ENCODE peak calls at places on chromosomes 7 and 10, in eight cellular contexts. M is right lobe of liver; X is NT2/D1; C is psoas muscle; G is CD4-positive, CD25-positive, alpha-beta regulatory T cell; T is foreskin keratinocyte; A is cardiac muscle cell; L is tibial artery. Q is an unnamed sample. For H3K4me1, the result is how much of the 10 kb centered on the place peaks cover.

GRCh38 chr10:119281581-119282071 is 74.3 kb downstream of the GRK5 start:
- DNase-seq in M (peak), X (no peak), C (peak), G (no peak), T (no peak), A (peak), L (peak), Q (no peak)

GRCh38 chr10:63388421-63389031 is 77.3 kb downstream of the JMJD1C start:
- DNase-seq in M (no peak), X (no peak), C (no peak), G (peak), T (no peak), A (peak), L (no peak), Q (peak)

GRCh38 chr10:110209926-110210662 is 2.7 kb downstream of the MXI1 start:
- DNase-seq in M (peak), X (no peak), C (peak), G (peak), T (no peak), A (peak), L (no peak), Q (peak)

GRCh38 chr10:94361161-94361794 is 1.5 kb downstream of the NOC3L start:
- DNase-seq in M (peak), X (no peak), C (no peak), G (peak), T (peak), A (peak), L (no peak), Q (peak)

GRCh38 chr10:50322075-50322474 is 70.8 kb upstream of the ASAH2 start:
- DNase-seq in M (no peak), X (no peak), C (no peak), G (peak), T (peak), A (peak), L (no peak), Q (no peak)

GRCh38 chr10:7666253-7667023 is at the start of gene ITIH5:
- DNase-seq in M (peak), X (no peak), C (no peak), G (no peak), T (no peak), A (no peak), L (no peak), Q (no peak)

GRCh38 chr7:130356121-130356759 is 11.6 kb downstream of the CPA5 start:
- DNase-seq in M (no peak), X (peak), C (peak), G (no peak), T (peak), A (peak), L (peak), Q (no peak)

GRCh38 chr7:74006451-74007259 is 21.3 kb upstream of the ELN start:
- DNase-seq in M (no peak), X (no peak), C (no peak), G (no peak), T (no peak), A (peak), L (no peak), Q (no peak)

GRCh38 chr10:94403034-94403822 is 887 bp downstream of the TBC1D12 start:
- DNase-seq in M (peak), X (no peak), C (peak), G (peak), T (peak), A (peak), L (peak), Q (peak)

GRCh38 chr7:16455591-16455990 is 9.9 kb downstream of the SOSTDC1 start:
- DNase-seq in M (no peak), X (no peak), C (no peak), G (no peak), T (no peak), A (no peak), L (no peak), Q (no peak)
- H3K4me1 ChIP-seq in M (under half), X (under half), C (under half), G (under half), T (under half), A (under half), L (under half), Q (under half)

DNA sequence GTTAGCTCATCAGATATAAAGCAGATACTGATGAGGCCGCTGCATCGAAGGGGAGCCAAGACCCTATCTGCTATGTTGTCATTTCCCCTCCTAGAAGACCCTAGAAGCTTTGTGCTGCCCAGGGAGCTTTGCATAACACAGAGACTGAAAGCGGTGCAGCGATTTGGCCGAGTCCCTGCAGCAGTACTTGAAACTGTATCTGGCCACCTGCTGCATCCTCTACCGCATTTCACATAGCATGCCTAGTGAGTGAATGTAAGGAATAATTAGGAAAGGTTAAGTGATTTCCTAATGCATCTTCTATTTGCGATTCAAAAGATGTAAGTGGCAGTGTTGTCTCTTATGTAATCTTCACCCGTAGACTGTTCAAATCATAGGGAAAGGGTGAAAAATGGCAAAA is 106.7 kb downstream of the LRMDA start:
- DNase-seq in M (no peak), X (peak), C (no peak), G (no peak), T (no peak), A (no peak), L (no peak), Q (no peak)
- H3K4me1 ChIP-seq in M (under half), X (under half), C (under half), G (under half), T (under half), A (under half), L (under half), Q (under half)

GRCh38 chr10:128058746-128059125 is 67.5 kb downstream of the MKI67 start:
- DNase-seq in M (no peak), X (no peak), C (no peak), G (no peak), T (no peak), A (no peak), L (no peak), Q (no peak)
- H3K4me1 ChIP-seq in M (under half), X (under half), C (under half), G (under half), T (under half), A (under half), L (under half), Q (under half)

DNA sequence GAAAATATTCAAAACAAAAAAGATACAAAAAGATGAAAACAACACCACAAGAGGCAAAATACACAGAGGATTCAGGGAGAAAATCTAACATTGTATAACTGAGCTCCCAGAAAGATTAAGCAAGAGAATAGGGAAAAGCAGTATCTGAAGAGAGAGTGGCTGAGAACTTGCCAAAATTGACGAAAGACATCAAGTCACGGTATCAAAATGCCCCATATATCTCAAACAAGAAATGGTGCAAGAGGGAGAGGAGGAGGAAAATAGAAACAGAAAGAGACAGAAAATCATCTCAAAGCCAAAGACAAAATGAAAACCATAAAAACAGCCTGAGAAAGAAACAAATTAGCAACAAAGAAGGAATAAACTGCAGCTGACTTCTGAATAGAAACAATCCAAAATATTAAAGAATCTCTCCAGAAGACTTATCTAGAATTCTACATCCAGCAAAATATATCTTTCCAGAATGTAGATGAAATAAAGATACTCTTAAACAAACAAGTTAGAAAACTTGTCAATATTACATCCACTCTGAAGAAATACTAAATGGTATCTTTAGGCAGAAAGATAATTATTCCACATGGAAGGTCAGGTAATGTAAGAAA is 5.5 kb downstream of the USP6NL start:
- DNase-seq in M (no peak), X (no peak), C (no peak), G (no peak), T (no peak), A (peak), L (no peak), Q (no peak)
- H3K4me1 ChIP-seq in M (under half), X (under half), C (under half), G (under half), T (under half), A (under half), L (under half), Q (half or more)

GRCh38 chr10:44976352-44977198 is 2.0 kb downstream of the DEPP1 start:
- DNase-seq in M (peak), X (no peak), C (peak), G (no peak), T (no peak), A (peak), L (no peak), Q (no peak)
- H3K4me1 ChIP-seq in M (half or more), X (under half), C (half or more), G (under half), T (under half), A (half or more), L (under half), Q (under half)

DNA sequence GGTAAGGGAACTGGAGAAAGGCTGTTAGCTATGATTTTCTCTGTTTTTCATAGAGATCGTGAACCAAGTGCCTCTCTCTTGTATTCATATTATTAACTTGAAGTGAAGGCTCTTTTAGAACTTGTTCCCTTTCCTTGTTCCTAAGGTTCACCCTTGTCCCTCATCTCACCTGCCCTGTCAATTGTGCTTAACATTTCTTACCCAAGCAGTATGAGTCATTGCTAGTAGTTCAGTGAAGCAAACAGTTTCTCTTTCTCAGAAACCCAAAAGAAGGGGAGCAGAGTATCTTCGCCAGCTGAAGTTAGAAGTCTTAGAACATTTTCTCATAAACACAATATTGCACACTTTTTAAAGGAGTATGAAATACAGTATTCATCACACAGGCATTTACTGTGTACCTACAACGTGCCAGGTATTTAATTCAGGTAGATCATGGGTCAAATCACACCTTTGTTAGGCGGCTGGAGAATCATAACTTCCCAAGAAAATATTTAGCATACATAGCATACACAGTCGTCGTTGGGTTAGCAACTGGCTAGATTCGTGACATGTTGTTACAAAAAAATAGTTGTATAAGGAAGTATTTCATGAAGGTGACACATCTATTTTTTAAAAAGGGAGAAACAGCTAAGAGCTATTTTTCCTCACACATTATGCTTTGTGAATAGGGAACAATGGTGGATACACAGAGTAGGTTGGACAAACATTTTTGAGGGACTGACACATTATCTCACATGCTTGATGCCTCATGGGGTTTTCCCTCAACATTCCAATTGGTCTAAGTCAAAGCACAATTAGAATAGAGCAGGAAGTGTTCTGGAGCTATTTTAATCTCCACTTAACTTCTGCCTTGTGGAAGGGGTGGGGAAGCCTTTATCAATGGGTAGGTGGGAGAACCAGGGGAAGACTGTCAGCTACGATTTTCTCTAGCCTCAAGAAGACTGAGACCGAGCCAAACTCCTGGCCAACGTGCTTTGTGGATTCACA is 13.2 kb downstream of the HDAC9 start:
- DNase-seq in M (no peak), X (peak), C (no peak), G (no peak), T (peak), A (peak), L (no peak), Q (no peak)
- H3K4me1 ChIP-seq in M (under half), X (under half), C (half or more), G (under half), T (under half), A (under half), L (under half), Q (under half)

DNA sequence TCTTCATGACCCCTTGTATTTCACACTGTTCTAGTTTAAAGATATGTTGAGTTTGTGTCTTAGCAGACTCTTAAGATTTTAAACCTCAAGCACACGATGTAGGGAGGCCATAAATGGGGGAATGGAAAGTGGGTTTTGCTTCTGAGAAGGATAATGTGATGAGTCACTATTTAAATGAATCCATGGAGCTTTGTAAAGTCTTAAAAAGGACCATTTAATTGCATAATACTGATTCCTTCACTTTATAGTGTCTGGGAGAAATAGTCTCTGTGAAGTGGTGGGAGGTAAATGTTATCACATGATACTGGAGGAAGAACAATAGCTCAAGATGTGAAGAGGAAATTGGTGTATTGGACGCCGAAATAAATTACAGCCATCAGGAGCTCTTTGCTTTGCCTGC is 84.1 kb upstream of the MYO3A start:
- DNase-seq in M (no peak), X (no peak), C (no peak), G (no peak), T (no peak), A (peak), L (no peak), Q (no peak)
- H3K4me1 ChIP-seq in M (under half), X (under half), C (under half), G (under half), T (under half), A (under half), L (under half), Q (under half)

GRCh38 chr10:23187155-23187554 is 5.0 kb upstream of the PTF1A start:
- DNase-seq in M (no peak), X (no peak), C (no peak), G (no peak), T (no peak), A (no peak), L (no peak), Q (no peak)

GRCh38 chr10:23189024-23189423 is 3.1 kb upstream of the PTF1A start:
- DNase-seq in M (no peak), X (no peak), C (no peak), G (no peak), T (no peak), A (no peak), L (no peak), Q (no peak)

GRCh38 chr10:23190872-23191763 is 994 bp upstream of the PTF1A start:
- DNase-seq in M (no peak), X (no peak), C (no peak), G (no peak), T (no peak), A (no peak), L (no peak), Q (no peak)

GRCh38 chr10:23186697-23187096 is 5.4 kb upstream of the PTF1A start:
- DNase-seq in M (no peak), X (no peak), C (no peak), G (no peak), T (no peak), A (no peak), L (no peak), Q (no peak)

DNA sequence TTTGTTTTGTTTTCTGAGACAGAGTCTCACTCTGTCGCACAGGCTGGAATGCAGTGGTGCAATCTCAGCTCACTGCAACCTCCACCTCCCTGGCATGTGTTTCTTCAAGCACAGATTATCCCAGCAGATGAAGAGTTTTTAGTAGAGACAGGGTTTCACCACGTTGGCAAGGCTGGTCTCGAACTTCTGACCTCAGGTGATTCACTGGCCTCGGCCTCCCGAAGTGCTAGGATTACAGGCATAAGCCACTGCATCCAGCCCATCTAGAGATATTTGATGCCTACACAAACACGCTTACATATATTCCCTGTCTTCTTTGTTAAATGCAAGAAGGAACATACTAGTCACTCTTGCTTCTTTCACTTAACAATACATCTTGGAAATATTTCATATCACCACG is 5.9 kb upstream of the PTF1A start:
- DNase-seq in M (no peak), X (no peak), C (no peak), G (no peak), T (no peak), A (no peak), L (no peak), Q (no peak)
- H3K4me1 ChIP-seq in M (under half), X (under half), C (under half), G (under half), T (under half), A (under half), L (under half), Q (under half)

DNA sequence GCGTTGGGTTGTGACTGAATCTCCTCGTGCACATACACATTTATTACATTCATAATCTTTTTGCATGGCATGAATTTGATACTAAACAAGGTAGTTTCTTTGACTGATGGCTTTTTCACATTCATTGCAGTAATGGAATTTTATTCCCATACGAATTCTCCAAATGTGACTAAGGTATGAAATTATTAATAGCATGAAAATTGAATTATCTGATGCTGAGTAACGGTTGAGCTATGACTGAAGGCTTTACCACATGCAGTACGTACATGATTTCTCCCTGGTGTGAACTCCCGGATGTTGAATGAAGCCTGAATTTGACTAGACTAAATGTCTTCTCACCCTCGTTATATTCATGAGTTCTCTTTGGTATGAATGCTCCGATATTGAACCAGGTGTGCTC is 104.4 kb upstream of the C1GALT1 start:
- DNase-seq in M (no peak), X (no peak), C (no peak), G (no peak), T (no peak), A (no peak), L (no peak), Q (no peak)
- H3K4me1 ChIP-seq in M (under half), X (under half), C (under half), G (under half), T (under half), A (under half), L (under half), Q (under half)

Q was measured in CD4-positive, alpha-beta memory T cell.